ENCODE peak calls at places on chromosomes 6 and 20, in six cellular contexts. N is suprapubic skin, H is foreskin fibroblast, W is BJ, T is transverse colon, Q is HepG2. V is an unnamed sample.

GRCh38 chr6:7062445-7063162 is 45.2 kb upstream of the RREB1 start:
- DNase-seq in W (no peak), H (no peak), T (no peak), Q (no peak), N (no peak), V (no peak)

GRCh38 chr20:56003966-56004365 is 1.4 kb downstream of the CBLN4 start:
- DNase-seq in H (no peak), Q (no peak), W (no peak), N (no peak), T (peak), V (no peak)

GRCh38 chr20:21395666-21396044 is 1.7 kb downstream of the NKX2-4 start:
- DNase-seq in T (no peak), W (no peak), H (no peak), N (no peak), Q (no peak), V (no peak)

GRCh38 chr6:105099371-105099770 is 80.4 kb downstream of the POPDC3 start:
- DNase-seq in Q (no peak), T (no peak), N (no peak), H (no peak), W (no peak), V (no peak)

GRCh38 chr6:169831450-169832246 is 80.2 kb downstream of the ERMARD start:
- DNase-seq in T (peak), Q (peak), H (peak), W (no peak), N (peak), V (peak)

GRCh38 chr6:41637179-41638001 is 878 bp upstream of the MDFI start:
- DNase-seq in H (no peak), Q (no peak), N (no peak), T (no peak), W (no peak), V (no peak)

GRCh38 chr6:170080169-170080827 is 210.6 kb downstream of the DLL1 start:
- DNase-seq in Q (no peak), T (peak), W (no peak), N (peak), H (no peak), V (no peak)

GRCh38 chr6:85473748-85474147 is 23.9 kb downstream of the NT5E start:
- DNase-seq in Q (no peak), W (no peak), H (no peak), T (no peak), N (no peak), V (no peak)

GRCh38 chr6:82617648-82618047 is 254.0 kb downstream of the TPBG start:
- DNase-seq in T (no peak), Q (no peak), N (no peak), H (no peak), W (no peak), V (no peak)

GRCh38 chr6:149160943-149161342 is 156.6 kb upstream of the TAB2 start:
- DNase-seq in Q (peak), T (no peak), H (no peak), N (no peak), W (no peak), V (no peak)

GRCh38 chr6:21935561-21936028 is 342.0 kb downstream of the SOX4 start:
- DNase-seq in N (no peak), H (peak), T (peak), Q (peak), W (no peak), V (no peak)

GRCh38 chr20:21391495-21392298 is 5.6 kb downstream of the NKX2-4 start:
- DNase-seq in N (no peak), Q (no peak), H (no peak), T (no peak), W (no peak), V (no peak)

GRCh38 chr6:167091149-167092107 is 31.5 kb upstream of the CCR6 start:
- DNase-seq in N (no peak), T (no peak), W (no peak), Q (no peak), H (no peak), V (no peak)

GRCh38 chr6:14652536-14652935 is 535.0 kb downstream of the CD83 start:
- DNase-seq in N (no peak), Q (no peak), H (no peak), T (no peak), W (no peak), V (no peak)

GRCh38 chr6:42045538-42046460 is 4.5 kb upstream of the TAF8 start:
- DNase-seq in T (peak), Q (no peak), W (peak), N (peak), H (peak), V (peak)

GRCh38 chr20:1800180-1800579 is 95.0 kb upstream of the SIRPA start:
- DNase-seq in T (no peak), N (no peak), Q (no peak), W (no peak), H (no peak), V (no peak)

GRCh38 chr20:45448250-45448649 is 21.3 kb upstream of the WFDC2 start:
- DNase-seq in H (no peak), Q (no peak), T (no peak), W (no peak), N (no peak), V (no peak)

GRCh38 chr6:151121900-151122299 is 117.9 kb upstream of the AKAP12 start:
- DNase-seq in Q (no peak), T (no peak), N (no peak), W (no peak), H (peak), V (no peak)

GRCh38 chr6:9675122-9675521 is 739.8 kb downstream of the TFAP2A start:
- DNase-seq in T (no peak), W (no peak), Q (no peak), H (no peak), N (no peak), V (no peak)

GRCh38 chr6:20230720-20231119 is 18.5 kb upstream of the MBOAT1 start:
- DNase-seq in H (no peak), T (no peak), Q (no peak), W (no peak), N (no peak), V (no peak)

GRCh38 chr20:10209091-10209490 is 9.5 kb upstream of the SNAP25 start:
- DNase-seq in H (no peak), W (peak), T (no peak), N (no peak), Q (no peak), V (no peak)

DNA sequence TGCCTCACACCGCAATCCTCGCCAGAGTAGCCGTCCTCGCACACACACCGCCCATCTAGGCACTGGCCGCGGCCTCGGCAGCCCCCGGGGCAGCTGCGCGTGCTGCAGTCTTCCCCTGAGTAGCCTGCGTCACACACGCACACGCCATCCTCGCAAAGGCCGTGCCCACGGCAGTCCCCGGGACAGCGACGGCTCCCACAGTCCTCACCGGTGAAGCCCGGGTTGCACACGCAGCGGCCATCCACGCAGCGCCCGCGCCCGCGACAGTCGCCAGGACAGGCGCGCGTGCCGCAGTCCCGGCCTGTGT is 13.1 kb downstream of the TNXB start:
- DNase-seq in W (no peak), Q (no peak), H (no peak), N (no peak), T (no peak), V (no peak)
- H3K4me3 ChIP-seq in W (no peak), Q (peak), H (no peak), N (peak), T (no peak), V (no peak)

DNA sequence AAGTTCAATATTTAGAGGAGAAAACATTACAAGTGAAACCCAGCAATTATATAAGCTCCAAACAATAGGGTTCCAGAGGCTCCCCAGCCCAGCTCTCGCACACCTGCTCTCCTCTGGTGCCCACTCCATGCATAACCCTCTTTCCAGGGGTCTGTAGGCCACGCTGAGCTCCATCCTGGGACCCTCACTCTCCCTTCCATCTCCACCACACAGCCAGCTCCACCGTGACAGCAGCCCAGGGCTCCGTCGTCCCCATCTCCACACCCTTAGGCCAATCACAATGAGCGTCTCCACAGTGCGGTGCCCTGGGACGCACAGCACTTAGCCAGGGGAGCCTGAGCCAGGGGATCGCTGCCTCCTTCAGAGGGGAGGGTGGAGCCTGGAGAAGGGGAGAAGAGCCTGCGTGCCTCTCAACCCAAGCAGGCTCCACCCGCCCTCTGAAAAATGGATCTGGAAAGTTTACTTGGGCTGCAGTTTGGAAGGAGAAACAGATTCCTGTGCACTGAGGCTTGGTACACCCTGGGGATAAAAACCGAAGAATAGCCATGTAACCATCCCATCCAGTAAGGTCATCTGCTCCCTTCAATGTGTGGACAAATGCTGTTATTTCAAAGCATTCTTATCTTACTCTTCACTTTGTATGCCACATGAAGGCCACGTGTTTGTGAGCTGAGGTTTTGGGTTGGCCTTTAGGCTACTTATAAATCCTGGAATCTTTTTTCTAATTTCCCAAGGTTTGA is 72.4 kb upstream of the GGTLC1 start:
- DNase-seq in T (no peak), W (no peak), Q (no peak), H (no peak), N (no peak), V (no peak)
- H3K4me3 ChIP-seq in T (no peak), W (no peak), Q (no peak), H (no peak), N (no peak), V (no peak)

GRCh38 chr6:156885562-156885961 is 108.4 kb downstream of the ARID1B start:
- DNase-seq in T (no peak), H (no peak), Q (no peak), N (no peak), W (no peak), V (no peak)

GRCh38 chr6:156886409-156886808 is 109.2 kb downstream of the ARID1B start:
- DNase-seq in N (no peak), W (no peak), Q (no peak), T (no peak), H (no peak), V (no peak)

GRCh38 chr6:156881687-156882629 is 104.8 kb downstream of the ARID1B start:
- DNase-seq in T (no peak), W (no peak), H (no peak), Q (no peak), N (no peak), V (no peak)

GRCh38 chr6:156884306-156884705 is 107.1 kb downstream of the ARID1B start:
- DNase-seq in T (no peak), Q (no peak), H (no peak), W (no peak), N (no peak), V (no peak)

GRCh38 chr6:156883497-156884252 is 106.5 kb downstream of the ARID1B start:
- DNase-seq in N (no peak), T (peak), H (no peak), W (no peak), Q (no peak), V (no peak)
- H3K4me3 ChIP-seq in N (no peak), T (no peak), H (no peak), W (no peak), Q (no peak), V (no peak)

GRCh38 chr6:139370707-139371345 is 3.6 kb downstream of the CITED2 start:
- DNase-seq in W (no peak), Q (no peak), T (no peak), N (no peak), H (no peak), V (no peak)
- H3K4me3 ChIP-seq in W (peak), Q (no peak), T (no peak), N (peak), H (peak), V (peak)

V was measured in skeletal muscle cell.